ENCODE peak calls at places on chromosome 7, in seven cellular contexts. S is activated T-cell treated with anti-CD3 and anti-CD28 coated beads, Interleukin-2, amount 50 U/mL, for 4 hours; K is stomach; P is globus pallidus; E is stimulated activated naive CD8-positive, alpha-beta T cell treated with anti-CD3 and anti-CD28 coated beads, Interleukin-15, Interleukin-2, amounts not matched to agents 100 U/mL and 50 U/mL, for 24 hours; Z is astrocyte of the spinal cord; W is NCI-H446. N is an unnamed sample.

GRCh38 chr7:117019786-117020604 is 66.7 kb downstream of the ST7 start:
- DNase-seq in Z (peak), S (no peak), K (peak), P (peak), W (peak), E (no peak), N (peak)

GRCh38 chr7:69060516-69060915 is 537.8 kb upstream of the AUTS2 start:
- DNase-seq in K (no peak), S (no peak), Z (no peak), W (no peak), P (no peak), E (no peak), N (no peak)

GRCh38 chr7:55484241-55484640 is 88.1 kb downstream of the VOPP1 start:
- DNase-seq in W (no peak), K (no peak), P (no peak), Z (no peak), E (no peak), S (no peak), N (no peak)

GRCh38 chr7:25859732-25860131 is 292.3 kb upstream of the NFE2L3 start:
- DNase-seq in P (no peak), W (no peak), Z (no peak), E (no peak), K (no peak), S (no peak), N (no peak)

GRCh38 chr7:32335107-32335506 is 155.1 kb downstream of the LSM5 start:
- DNase-seq in P (no peak), Z (no peak), S (no peak), K (no peak), W (no peak), E (no peak), N (peak)

GRCh38 chr7:80230327-80230726 is 95.7 kb downstream of the GNAI1 start:
- DNase-seq in P (no peak), S (no peak), W (no peak), K (no peak), E (no peak), Z (no peak), N (no peak)

GRCh38 chr7:81285142-81285871 is 366.5 kb upstream of the SEMA3C start:
- DNase-seq in P (no peak), Z (peak), K (no peak), E (no peak), S (no peak), W (no peak), N (peak)

GRCh38 chr7:22351329-22351692 is 5.6 kb downstream of the RAPGEF5 start:
- DNase-seq in P (no peak), E (no peak), K (no peak), Z (no peak), S (no peak), W (no peak), N (no peak)

GRCh38 chr7:29588900-29589696 is 25.5 kb downstream of the PRR15 start:
- DNase-seq in W (peak), S (no peak), E (peak), K (peak), P (no peak), Z (peak), N (peak)

GRCh38 chr7:151291206-151291605 is 42.7 kb upstream of the SMARCD3 start:
- DNase-seq in W (no peak), Z (no peak), K (no peak), P (no peak), S (no peak), E (no peak), N (no peak)

GRCh38 chr7:92751902-92752901 is 84.2 kb downstream of the CDK6 start:
- DNase-seq in Z (peak), W (peak), K (no peak), S (no peak), E (no peak), P (no peak), N (peak)

N was measured in foreskin melanocyte.